ENCODE peak calls at places on chromosomes 16 and 17, in nine cellular contexts. C, U, Y, M, T, S, I, L and Z are unnamed samples.

GRCh38 chr17:15966183-15966878 is 21.4 kb downstream of the ADORA2B start:
- DNase-seq in M (no peak), C (no peak), L (no peak), Y (no peak), I (peak; percentile 81), U (no peak), S (no peak), T (no peak), Z (no peak)

GRCh38 chr17:75546181-75546580 is 20.7 kb downstream of the LLGL2 start:
- DNase-seq in M (no peak), S (no peak), Y (no peak), C (no peak), U (no peak), T (no peak), L (no peak), I (no peak), Z (no peak)

GRCh38 chr17:58328195-58329034 is at the start of gene TSPOAP1:
- DNase-seq in I (peak; percentile 94), T (no peak), U (peak; percentile 92), L (peak; percentile 73), M (peak; percentile 58), S (no peak), C (peak; percentile 19), Y (no peak), Z (no peak)

GRCh38 chr16:69724981-69725479 is 1.3 kb downstream of the NQO1 start:
- DNase-seq in Y (no peak), T (no peak), S (no peak), M (no peak), C (no peak), L (no peak), I (peak; percentile 30), U (no peak), Z (peak; percentile 45)

GRCh38 chr17:3959295-3959899 is 4.8 kb downstream of the ATP2A3 start:
- DNase-seq in Y (no peak), T (peak; percentile 77), L (no peak), M (no peak), C (no peak), I (no peak), U (no peak), S (peak; percentile 70), Z (no peak)

GRCh38 chr17:39622380-39623006 is 4.3 kb upstream of the PPP1R1B start:
- DNase-seq in I (no peak), Y (no peak), C (no peak), M (no peak), U (peak; percentile 72), S (no peak), L (no peak), T (no peak), Z (no peak)

GRCh38 chr16:51939371-51940005 is 607.5 kb downstream of the TOX3 start:
- DNase-seq in I (peak; percentile 9), L (no peak), Y (no peak), C (no peak), T (no peak), M (no peak), S (no peak), U (no peak), Z (no peak)

GRCh38 chr17:47605006-47605405 is 44.7 kb upstream of the KPNB1 start:
- DNase-seq in T (no peak), U (no peak), I (no peak), S (no peak), L (no peak), Y (no peak), M (no peak), C (no peak), Z (no peak)

GRCh38 chr17:49401971-49402491 is 12.7 kb downstream of the PHB1 start:
- DNase-seq in Y (no peak), M (peak; percentile 30), U (no peak), T (no peak), L (no peak), C (no peak), I (no peak), S (no peak), Z (no peak)

GRCh38 chr17:14840616-14841231 is 424.4 kb downstream of the PMP22 start:
- DNase-seq in M (no peak), S (no peak), C (no peak), L (no peak), I (no peak), T (no peak), U (no peak), Y (no peak), Z (no peak)

GRCh38 chr17:1486802-1487695 is 5.4 kb downstream of the MYO1C start:
- DNase-seq in C (peak; percentile 78), Y (peak; percentile 46), S (peak; percentile 94), T (no peak), L (peak; percentile 81), U (peak; percentile 81), M (no peak), I (peak; percentile 92), Z (peak; percentile 96)

GRCh38 chr17:32719702-32720101 is 157.2 kb downstream of the MYO1D start:
- DNase-seq in L (no peak), M (no peak), Y (no peak), I (no peak), T (no peak), U (no peak), C (no peak), S (no peak), Z (no peak)

GRCh38 chr16:85441189-85441889 is 171.8 kb upstream of the GSE1 start:
- DNase-seq in I (peak; percentile 68), T (no peak), S (no peak), Y (no peak), U (no peak), M (no peak), L (no peak), C (no peak), Z (no peak)

GRCh38 chr16:82954224-82954929 is 327.6 kb downstream of the CDH13 start:
- DNase-seq in Y (no peak), L (no peak), M (no peak), U (no peak), I (no peak), T (no peak), S (no peak), C (no peak), Z (no peak)